ENCODE peak calls at places on chromosomes 13 and 19, in five cellular contexts. One of them, this sample, is unnamed.

GRCh38 chr19:5904302-5905071 is at the start of gene VMAC:
- DNase-seq in brain microvascular endothelial cell: peak; percentile 100
- DNase-seq in fibroblast of mammary gland: peak; percentile 100
- DNase-seq in kidney: peak; percentile 100
- DNase-seq in breast epithelium: peak; percentile 100
- DNase-seq in this sample: peak; percentile 100

GRCh38 chr13:114096811-114097503 is 35.5 kb downstream of the RASA3 start:
- DNase-seq in brain microvascular endothelial cell: no peak
- DNase-seq in fibroblast of mammary gland: no peak
- DNase-seq in kidney: no peak
- DNase-seq in breast epithelium: peak; percentile 53
- DNase-seq in this sample: no peak

GRCh38 chr13:42836930-42837329 is 55.5 kb downstream of the FAM216B start:
- DNase-seq in brain microvascular endothelial cell: peak; percentile 68
- DNase-seq in fibroblast of mammary gland: peak; percentile 89
- DNase-seq in kidney: no peak
- DNase-seq in breast epithelium: no peak
- DNase-seq in this sample: peak; percentile 12

GRCh38 chr19:5349041-5349440 is 8.4 kb upstream of the PTPRS start:
- DNase-seq in brain microvascular endothelial cell: no peak
- DNase-seq in fibroblast of mammary gland: no peak
- DNase-seq in kidney: no peak
- DNase-seq in breast epithelium: no peak
- DNase-seq in this sample: peak; percentile 14

GRCh38 chr13:24274452-24274971 is 34.9 kb upstream of the C1QTNF9 start:
- DNase-seq in brain microvascular endothelial cell: no peak
- DNase-seq in fibroblast of mammary gland: no peak
- DNase-seq in kidney: no peak
- DNase-seq in breast epithelium: no peak
- DNase-seq in this sample: no peak

GRCh38 chr19:364496-365287 is 20.1 kb upstream of the MIER2 start:
- DNase-seq in brain microvascular endothelial cell: no peak
- DNase-seq in fibroblast of mammary gland: no peak
- DNase-seq in kidney: no peak
- DNase-seq in breast epithelium: no peak
- DNase-seq in this sample: no peak

GRCh38 chr19:19719798-19720197 is 13.1 kb downstream of the ZNF14 start:
- DNase-seq in brain microvascular endothelial cell: no peak
- DNase-seq in fibroblast of mammary gland: no peak
- DNase-seq in kidney: no peak
- DNase-seq in breast epithelium: no peak
- DNase-seq in this sample: no peak

GRCh38 chr19:619286-620002 is 13.9 kb downstream of the POLRMT start:
- DNase-seq in brain microvascular endothelial cell: no peak
- DNase-seq in fibroblast of mammary gland: no peak
- DNase-seq in kidney: no peak
- DNase-seq in breast epithelium: no peak
- DNase-seq in this sample: no peak

GRCh38 chr19:49067554-49067953 is 2.9 kb upstream of the NTF4 start:
- DNase-seq in brain microvascular endothelial cell: no peak
- DNase-seq in fibroblast of mammary gland: no peak
- DNase-seq in kidney: no peak
- DNase-seq in breast epithelium: no peak
- DNase-seq in this sample: no peak

DNA sequence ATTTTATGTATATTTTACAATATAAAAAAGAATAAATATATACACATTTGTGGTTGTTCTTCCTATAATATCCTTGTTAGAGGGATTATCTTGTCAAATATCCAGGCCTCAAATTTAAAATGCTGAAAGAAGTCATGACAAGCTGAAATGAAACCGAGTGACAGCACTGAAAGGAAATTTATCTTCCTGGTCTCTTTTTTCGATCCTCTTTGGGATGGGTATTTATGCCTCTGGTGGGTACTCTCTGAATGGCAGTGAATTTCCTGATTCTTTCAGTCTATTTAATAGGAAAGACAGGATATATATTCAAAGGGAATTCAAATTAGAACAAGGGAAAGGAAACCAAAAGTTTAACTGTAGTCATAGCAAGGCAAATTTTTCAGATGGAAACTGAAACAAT is 98.0 kb downstream of the DLEU7 start:
- DNase-seq in brain microvascular endothelial cell: no peak
- DNase-seq in fibroblast of mammary gland: no peak
- DNase-seq in kidney: no peak
- DNase-seq in breast epithelium: no peak
- DNase-seq in this sample: no peak
- TF ChIP-seq CTCF in brain microvascular endothelial cell: peak; percentile 15
- TF ChIP-seq CTCF in fibroblast of mammary gland: no peak
- TF ChIP-seq CTCF in kidney: no peak
- TF ChIP-seq CTCF in breast epithelium: no peak
- TF ChIP-seq CTCF in this sample: no peak

GRCh38 chr13:31864307-31864706 is 125.0 kb downstream of the RXFP2 start:
- DNase-seq in brain microvascular endothelial cell: no peak
- DNase-seq in fibroblast of mammary gland: no peak
- DNase-seq in kidney: no peak
- DNase-seq in breast epithelium: no peak
- DNase-seq in this sample: no peak

GRCh38 chr13:31860002-31860401 is 120.7 kb downstream of the RXFP2 start:
- DNase-seq in brain microvascular endothelial cell: no peak
- DNase-seq in fibroblast of mammary gland: no peak
- DNase-seq in kidney: no peak
- DNase-seq in breast epithelium: no peak
- DNase-seq in this sample: no peak

GRCh38 chr13:31859546-31859945 is 120.2 kb downstream of the RXFP2 start:
- DNase-seq in brain microvascular endothelial cell: no peak
- DNase-seq in fibroblast of mammary gland: peak; percentile 59
- DNase-seq in kidney: no peak
- DNase-seq in breast epithelium: no peak
- DNase-seq in this sample: no peak

GRCh38 chr13:31866099-31866498 is 126.8 kb downstream of the RXFP2 start:
- DNase-seq in brain microvascular endothelial cell: no peak
- DNase-seq in fibroblast of mammary gland: no peak
- DNase-seq in kidney: no peak
- DNase-seq in breast epithelium: no peak
- DNase-seq in this sample: no peak

DNA sequence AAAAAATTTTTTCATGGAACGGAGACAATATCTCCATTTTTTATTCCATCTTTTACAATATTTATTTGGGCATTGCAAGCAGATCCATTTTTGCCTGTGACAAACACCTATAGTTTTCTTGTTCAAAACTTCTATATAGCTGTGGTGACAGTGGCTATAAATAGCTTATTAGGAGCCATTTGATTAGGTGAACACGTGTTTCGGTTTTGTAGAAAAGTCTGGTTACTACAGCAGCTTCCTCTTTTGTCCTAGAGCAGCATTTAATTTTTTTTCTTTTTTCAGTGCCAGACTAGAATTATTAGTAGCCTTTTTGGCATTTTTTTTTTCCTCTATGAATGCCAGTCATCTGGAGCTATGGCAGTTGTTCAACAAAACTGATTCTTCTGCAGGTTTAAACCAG is 123.5 kb downstream of the RXFP2 start:
- DNase-seq in brain microvascular endothelial cell: no peak
- DNase-seq in fibroblast of mammary gland: no peak
- DNase-seq in kidney: no peak
- DNase-seq in breast epithelium: no peak
- DNase-seq in this sample: no peak
- TF ChIP-seq CTCF in brain microvascular endothelial cell: no peak
- TF ChIP-seq CTCF in fibroblast of mammary gland: no peak
- TF ChIP-seq CTCF in kidney: no peak
- TF ChIP-seq CTCF in breast epithelium: no peak
- TF ChIP-seq CTCF in this sample: no peak

GRCh38 chr13:51058461-51059167 is 52.5 kb downstream of the C13orf42 start:
- DNase-seq in brain microvascular endothelial cell: peak; percentile 1
- DNase-seq in fibroblast of mammary gland: no peak
- DNase-seq in kidney: no peak
- DNase-seq in breast epithelium: no peak
- DNase-seq in this sample: no peak
- TF ChIP-seq CTCF in brain microvascular endothelial cell: no peak
- TF ChIP-seq CTCF in fibroblast of mammary gland: no peak
- TF ChIP-seq CTCF in kidney: no peak
- TF ChIP-seq CTCF in breast epithelium: no peak
- TF ChIP-seq CTCF in this sample: no peak

GRCh38 chr19:2663920-2664571 is 38.4 kb downstream of the GNG7 start:
- DNase-seq in brain microvascular endothelial cell: no peak
- DNase-seq in fibroblast of mammary gland: no peak
- DNase-seq in kidney: no peak
- DNase-seq in breast epithelium: no peak
- DNase-seq in this sample: no peak
- TF ChIP-seq CTCF in brain microvascular endothelial cell: peak; percentile 32
- TF ChIP-seq CTCF in fibroblast of mammary gland: peak; percentile 10
- TF ChIP-seq CTCF in kidney: no peak
- TF ChIP-seq CTCF in breast epithelium: no peak
- TF ChIP-seq CTCF in this sample: no peak

DNA sequence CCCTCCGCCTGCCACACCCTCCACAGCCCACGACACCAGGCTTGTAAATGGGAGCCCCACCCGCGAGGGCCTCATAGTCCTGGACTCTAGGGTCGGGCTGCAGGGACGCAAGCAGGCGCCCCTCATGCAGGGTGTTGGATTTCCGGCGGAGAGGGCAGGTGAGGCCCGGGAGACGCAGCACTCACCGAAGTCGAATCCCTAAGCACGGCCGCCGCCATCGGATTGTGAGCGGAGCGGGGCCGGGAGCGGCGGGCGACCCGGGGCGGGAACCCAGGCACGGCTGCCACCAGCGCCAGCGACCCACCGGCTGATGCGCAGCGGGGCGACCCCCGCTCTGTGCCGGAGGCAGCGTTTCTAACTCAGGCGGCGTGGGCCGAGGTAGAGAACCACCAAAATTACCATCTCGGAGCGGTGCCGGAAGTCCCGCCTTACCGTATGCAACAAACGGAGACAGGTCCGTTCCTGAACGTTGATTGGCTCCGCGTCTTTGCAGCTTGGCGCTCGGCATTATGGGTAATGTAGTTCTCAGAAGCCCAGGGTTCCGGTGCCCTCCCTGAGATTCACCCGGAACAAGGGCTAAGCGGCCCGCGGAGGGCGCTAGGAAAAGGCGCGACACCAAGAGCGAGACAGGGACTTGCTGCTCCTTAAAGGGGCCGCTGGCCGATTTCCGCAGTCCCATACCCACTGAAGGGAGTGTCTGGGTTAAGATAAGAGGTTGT is at the start of gene ZNF416:
- DNase-seq in brain microvascular endothelial cell: peak; percentile 99
- DNase-seq in fibroblast of mammary gland: peak; percentile 99
- DNase-seq in kidney: peak; percentile 98
- DNase-seq in breast epithelium: peak; percentile 95
- DNase-seq in this sample: peak; percentile 99
- TF ChIP-seq CTCF in brain microvascular endothelial cell: peak; percentile 33
- TF ChIP-seq CTCF in fibroblast of mammary gland: peak; percentile 3
- TF ChIP-seq CTCF in kidney: peak; percentile 13
- TF ChIP-seq CTCF in breast epithelium: no peak
- TF ChIP-seq CTCF in this sample: no peak

GRCh38 chr13:96299235-96299634 is 209.3 kb downstream of the HS6ST3 start:
- DNase-seq in brain microvascular endothelial cell: no peak
- DNase-seq in fibroblast of mammary gland: no peak
- DNase-seq in kidney: no peak
- DNase-seq in breast epithelium: no peak
- DNase-seq in this sample: no peak
- TF ChIP-seq CTCF in brain microvascular endothelial cell: no peak
- TF ChIP-seq CTCF in fibroblast of mammary gland: no peak
- TF ChIP-seq CTCF in kidney: no peak
- TF ChIP-seq CTCF in breast epithelium: no peak
- TF ChIP-seq CTCF in this sample: no peak

GRCh38 chr19:15110418-15110815 is 3.2 kb downstream of the SYDE1 start:
- DNase-seq in brain microvascular endothelial cell: no peak
- DNase-seq in fibroblast of mammary gland: no peak
- DNase-seq in kidney: no peak
- DNase-seq in breast epithelium: no peak
- DNase-seq in this sample: no peak

GRCh38 chr19:15114153-15114540 is 6.9 kb downstream of the SYDE1 start:
- DNase-seq in brain microvascular endothelial cell: peak; percentile 58
- DNase-seq in fibroblast of mammary gland: peak; percentile 79
- DNase-seq in kidney: no peak
- DNase-seq in breast epithelium: no peak
- DNase-seq in this sample: peak; percentile 36

GRCh38 chr19:15113245-15114152 is 6.3 kb downstream of the SYDE1 start:
- DNase-seq in brain microvascular endothelial cell: no peak
- DNase-seq in fibroblast of mammary gland: no peak
- DNase-seq in kidney: no peak
- DNase-seq in breast epithelium: no peak
- DNase-seq in this sample: no peak

GRCh38 chr19:15111758-15112157 is 4.6 kb downstream of the SYDE1 start:
- DNase-seq in brain microvascular endothelial cell: no peak
- DNase-seq in fibroblast of mammary gland: no peak
- DNase-seq in kidney: no peak
- DNase-seq in breast epithelium: no peak
- DNase-seq in this sample: no peak

DNA sequence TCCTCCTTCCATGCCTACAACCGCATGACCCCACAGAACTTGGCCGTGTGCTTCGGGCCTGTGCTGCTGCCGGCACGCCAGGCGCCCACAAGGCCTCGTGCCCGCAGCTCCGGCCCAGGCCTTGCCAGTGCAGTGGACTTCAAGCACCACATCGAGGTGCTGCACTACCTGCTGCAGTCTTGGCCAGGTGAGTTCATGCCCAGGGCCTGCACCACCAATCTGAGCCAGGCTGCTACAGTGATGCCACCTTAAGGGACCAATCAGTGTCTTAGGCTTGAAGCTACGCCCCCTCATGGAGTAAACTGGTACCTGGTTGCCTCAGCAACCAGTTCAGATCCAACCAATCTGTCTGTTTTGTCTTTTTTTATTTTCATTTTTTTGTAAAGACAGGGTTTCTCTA is 5.2 kb downstream of the SYDE1 start:
- DNase-seq in brain microvascular endothelial cell: no peak
- DNase-seq in fibroblast of mammary gland: no peak
- DNase-seq in kidney: no peak
- DNase-seq in breast epithelium: no peak
- DNase-seq in this sample: peak; percentile 42
- TF ChIP-seq CTCF in brain microvascular endothelial cell: no peak
- TF ChIP-seq CTCF in fibroblast of mammary gland: no peak
- TF ChIP-seq CTCF in kidney: no peak
- TF ChIP-seq CTCF in breast epithelium: no peak
- TF ChIP-seq CTCF in this sample: no peak

This sample was measured in MCF 10A.